ENCODE peak calls at places on chromosome 6, in five cellular contexts. One of them, this sample, is unnamed.
A peak's percentile ranks its signal among the peaks of the same experiment; 100 is the strongest.

GRCh38 chr6:21500894-21501293 is 92.7 kb upstream of the SOX4 start:
- DNase-seq in mesothelial cell of epicardium: no peak
- DNase-seq in uterus: no peak
- DNase-seq in epithelial cell of esophagus: no peak
- DNase-seq in astrocyte of the spinal cord: no peak
- DNase-seq in this sample: no peak

GRCh38 chr6:79869184-79869583 is 78.2 kb downstream of the ELOVL4 start:
- DNase-seq in mesothelial cell of epicardium: no peak
- DNase-seq in uterus: no peak
- DNase-seq in epithelial cell of esophagus: no peak
- DNase-seq in astrocyte of the spinal cord: no peak
- DNase-seq in this sample: no peak

GRCh38 chr6:130054725-130055124 is 36.3 kb downstream of the L3MBTL3 start:
- DNase-seq in mesothelial cell of epicardium: no peak
- DNase-seq in uterus: no peak
- DNase-seq in epithelial cell of esophagus: no peak
- DNase-seq in astrocyte of the spinal cord: no peak
- DNase-seq in this sample: no peak

GRCh38 chr6:51139841-51140462 is 321.3 kb downstream of the TFAP2B start:
- DNase-seq in mesothelial cell of epicardium: no peak
- DNase-seq in uterus: no peak
- DNase-seq in epithelial cell of esophagus: no peak
- DNase-seq in astrocyte of the spinal cord: no peak
- DNase-seq in this sample: no peak

GRCh38 chr6:88626460-88626859 is 337.0 kb downstream of the RNGTT start:
- DNase-seq in mesothelial cell of epicardium: no peak
- DNase-seq in uterus: no peak
- DNase-seq in epithelial cell of esophagus: no peak
- DNase-seq in astrocyte of the spinal cord: no peak
- DNase-seq in this sample: no peak

GRCh38 chr6:150038202-150038830 is 13.0 kb upstream of the RAET1L start:
- DNase-seq in mesothelial cell of epicardium: no peak
- DNase-seq in uterus: no peak
- DNase-seq in epithelial cell of esophagus: peak; percentile 34
- DNase-seq in astrocyte of the spinal cord: no peak
- DNase-seq in this sample: no peak

GRCh38 chr6:84280639-84281038 is 53.2 kb upstream of the CEP162 start:
- DNase-seq in mesothelial cell of epicardium: no peak
- DNase-seq in uterus: no peak
- DNase-seq in epithelial cell of esophagus: no peak
- DNase-seq in astrocyte of the spinal cord: no peak
- DNase-seq in this sample: no peak

GRCh38 chr6:135083992-135084915 is 29.6 kb upstream of the HBS1L start:
- DNase-seq in mesothelial cell of epicardium: no peak
- DNase-seq in uterus: no peak
- DNase-seq in epithelial cell of esophagus: no peak
- DNase-seq in astrocyte of the spinal cord: no peak
- DNase-seq in this sample: no peak

GRCh38 chr6:88982720-88983119 is 19.3 kb upstream of the RNGTT start:
- DNase-seq in mesothelial cell of epicardium: no peak
- DNase-seq in uterus: peak; percentile 57
- DNase-seq in epithelial cell of esophagus: peak; percentile 80
- DNase-seq in astrocyte of the spinal cord: peak; percentile 84
- DNase-seq in this sample: no peak

GRCh38 chr6:80182291-80182690 is 75.8 kb downstream of the BCKDHB start:
- DNase-seq in mesothelial cell of epicardium: no peak
- DNase-seq in uterus: no peak
- DNase-seq in epithelial cell of esophagus: peak; percentile 50
- DNase-seq in astrocyte of the spinal cord: peak; percentile 69
- DNase-seq in this sample: no peak

GRCh38 chr6:151452750-151453427 is 963 bp upstream of the RMND1 start:
- DNase-seq in mesothelial cell of epicardium: no peak
- DNase-seq in uterus: peak; percentile 43
- DNase-seq in epithelial cell of esophagus: peak; percentile 50
- DNase-seq in astrocyte of the spinal cord: peak; percentile 48
- DNase-seq in this sample: no peak

GRCh38 chr6:16832027-16832688 is 70.9 kb upstream of the ATXN1 start:
- DNase-seq in mesothelial cell of epicardium: no peak
- DNase-seq in uterus: no peak
- DNase-seq in epithelial cell of esophagus: no peak
- DNase-seq in astrocyte of the spinal cord: no peak
- DNase-seq in this sample: no peak

GRCh38 chr6:21144928-21145327 is 448.6 kb upstream of the SOX4 start:
- DNase-seq in mesothelial cell of epicardium: no peak
- DNase-seq in uterus: no peak
- DNase-seq in epithelial cell of esophagus: no peak
- DNase-seq in astrocyte of the spinal cord: no peak
- DNase-seq in this sample: no peak

GRCh38 chr6:6972456-6972855 is 135.3 kb upstream of the RREB1 start:
- DNase-seq in mesothelial cell of epicardium: no peak
- DNase-seq in uterus: no peak
- DNase-seq in epithelial cell of esophagus: peak; percentile 70
- DNase-seq in astrocyte of the spinal cord: peak; percentile 52
- DNase-seq in this sample: no peak

GRCh38 chr6:15534970-15535369 is 127.9 kb downstream of the DTNBP1 start:
- DNase-seq in mesothelial cell of epicardium: no peak
- DNase-seq in uterus: no peak
- DNase-seq in epithelial cell of esophagus: no peak
- DNase-seq in astrocyte of the spinal cord: no peak
- DNase-seq in this sample: no peak

GRCh38 chr6:73719041-73719440 is 23.0 kb downstream of the CD109 start:
- DNase-seq in mesothelial cell of epicardium: no peak
- DNase-seq in uterus: no peak
- DNase-seq in epithelial cell of esophagus: no peak
- DNase-seq in astrocyte of the spinal cord: no peak
- DNase-seq in this sample: no peak

GRCh38 chr6:10847684-10848083 is 9.3 kb upstream of the MAK start:
- DNase-seq in mesothelial cell of epicardium: no peak
- DNase-seq in uterus: no peak
- DNase-seq in epithelial cell of esophagus: peak; percentile 16
- DNase-seq in astrocyte of the spinal cord: peak; percentile 2
- DNase-seq in this sample: no peak
- TF ChIP-seq CTCF in mesothelial cell of epicardium: no peak
- TF ChIP-seq CTCF in uterus: no peak
- TF ChIP-seq CTCF in epithelial cell of esophagus: no peak
- TF ChIP-seq CTCF in astrocyte of the spinal cord: no peak
- TF ChIP-seq CTCF in this sample: no peak

DNA sequence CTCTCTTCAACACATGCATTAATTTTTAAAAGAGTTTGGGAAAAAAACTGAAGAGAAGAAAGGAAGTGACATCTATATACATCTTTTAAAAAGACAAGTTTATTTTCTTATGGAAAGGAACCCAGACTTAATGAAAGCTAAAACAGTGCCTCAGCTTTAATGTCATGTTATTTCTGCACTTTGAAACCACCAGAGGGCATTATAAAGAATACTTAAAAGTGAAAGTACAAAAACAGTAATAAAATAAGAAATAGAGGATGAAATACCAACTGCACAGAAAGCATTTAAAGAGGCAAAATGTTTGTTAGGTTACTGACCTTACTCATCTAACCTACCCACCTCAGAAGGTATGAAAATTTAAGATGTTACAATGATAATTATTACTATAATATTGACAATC is 98.8 kb downstream of the HUS1B start:
- DNase-seq in mesothelial cell of epicardium: no peak
- DNase-seq in uterus: no peak
- DNase-seq in epithelial cell of esophagus: no peak
- DNase-seq in astrocyte of the spinal cord: no peak
- DNase-seq in this sample: no peak
- TF ChIP-seq CTCF in mesothelial cell of epicardium: no peak
- TF ChIP-seq CTCF in uterus: no peak
- TF ChIP-seq CTCF in epithelial cell of esophagus: no peak
- TF ChIP-seq CTCF in astrocyte of the spinal cord: peak; percentile 27
- TF ChIP-seq CTCF in this sample: no peak

GRCh38 chr6:49151957-49152356 is 311.1 kb downstream of the MMUT start:
- DNase-seq in mesothelial cell of epicardium: no peak
- DNase-seq in uterus: no peak
- DNase-seq in epithelial cell of esophagus: no peak
- DNase-seq in astrocyte of the spinal cord: no peak
- DNase-seq in this sample: no peak
- TF ChIP-seq CTCF in mesothelial cell of epicardium: no peak
- TF ChIP-seq CTCF in uterus: no peak
- TF ChIP-seq CTCF in epithelial cell of esophagus: no peak
- TF ChIP-seq CTCF in astrocyte of the spinal cord: no peak
- TF ChIP-seq CTCF in this sample: no peak

DNA sequence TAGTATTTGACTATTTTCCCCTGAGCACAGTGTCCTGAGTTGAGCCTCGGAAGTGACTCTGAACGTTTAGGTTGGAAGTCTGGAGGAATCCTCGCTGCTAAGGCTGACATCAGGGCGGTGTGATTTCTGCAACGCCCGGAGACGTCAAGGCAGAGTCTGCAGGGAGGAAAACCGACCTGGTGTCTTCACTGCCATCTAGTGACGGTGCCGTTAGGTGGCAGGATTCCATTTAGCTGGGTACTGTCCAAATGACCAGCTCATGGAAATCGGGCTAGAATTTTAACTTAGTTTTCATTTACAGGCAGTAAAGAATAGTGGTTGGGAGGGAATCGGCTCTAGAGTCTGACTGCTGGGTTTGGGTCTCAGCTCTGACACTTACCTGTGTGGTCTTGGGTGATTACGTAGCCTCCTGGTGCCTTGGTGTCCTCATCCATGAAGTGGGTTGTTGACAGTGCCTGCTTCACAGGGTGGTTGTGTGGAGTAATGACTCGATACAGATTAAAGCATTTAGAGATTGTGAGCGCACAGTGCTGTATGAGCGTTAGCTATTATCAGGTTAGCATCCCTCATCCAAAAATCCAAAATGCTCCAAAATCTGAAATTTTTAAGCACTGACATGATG is 35.0 kb downstream of the FOXF2 start:
- DNase-seq in mesothelial cell of epicardium: no peak
- DNase-seq in uterus: no peak
- DNase-seq in epithelial cell of esophagus: peak; percentile 70
- DNase-seq in astrocyte of the spinal cord: peak; percentile 57
- DNase-seq in this sample: no peak
- TF ChIP-seq CTCF in mesothelial cell of epicardium: no peak
- TF ChIP-seq CTCF in uterus: no peak
- TF ChIP-seq CTCF in epithelial cell of esophagus: peak; percentile 87
- TF ChIP-seq CTCF in astrocyte of the spinal cord: peak; percentile 70
- TF ChIP-seq CTCF in this sample: no peak

GRCh38 chr6:143965503-143966171 is 42.4 kb downstream of the PLAGL1 start:
- DNase-seq in mesothelial cell of epicardium: no peak
- DNase-seq in uterus: no peak
- DNase-seq in epithelial cell of esophagus: peak; percentile 36
- DNase-seq in astrocyte of the spinal cord: peak; percentile 81
- DNase-seq in this sample: no peak
- TF ChIP-seq CTCF in mesothelial cell of epicardium: no peak
- TF ChIP-seq CTCF in uterus: no peak
- TF ChIP-seq CTCF in epithelial cell of esophagus: no peak
- TF ChIP-seq CTCF in astrocyte of the spinal cord: no peak
- TF ChIP-seq CTCF in this sample: no peak

DNA sequence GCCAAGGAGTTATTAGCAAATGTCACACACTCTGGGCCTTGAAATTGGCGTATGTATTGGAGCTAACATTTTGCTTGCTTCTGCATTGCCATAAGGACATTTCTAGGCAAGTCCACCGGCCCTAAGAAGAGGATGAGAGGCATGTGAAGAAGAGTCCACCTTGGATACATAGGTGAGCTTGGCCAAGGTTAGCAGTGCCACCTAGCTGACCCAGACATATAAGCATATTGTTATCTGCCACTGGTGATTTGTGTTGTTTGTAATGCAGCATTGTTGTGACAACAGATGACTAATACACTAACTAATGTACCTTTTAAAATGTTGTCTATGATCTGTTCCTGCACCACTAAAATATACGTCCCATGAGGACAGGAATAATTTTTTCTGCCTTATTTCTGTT is 24.8 kb upstream of the HLA-DQA2 start:
- DNase-seq in mesothelial cell of epicardium: no peak
- DNase-seq in uterus: no peak
- DNase-seq in epithelial cell of esophagus: no peak
- DNase-seq in astrocyte of the spinal cord: no peak
- DNase-seq in this sample: no peak
- TF ChIP-seq CTCF in mesothelial cell of epicardium: no peak
- TF ChIP-seq CTCF in uterus: no peak
- TF ChIP-seq CTCF in epithelial cell of esophagus: no peak
- TF ChIP-seq CTCF in astrocyte of the spinal cord: no peak
- TF ChIP-seq CTCF in this sample: no peak